ENCODE peak calls at places on chromosomes 4 and X, in eight cellular contexts. W, Y, J, E, L, C, R and K are unnamed samples.

GRCh38 chrX:51461053-51462050 is 35.0 kb downstream of the NUDT11 start:
- DNase-seq in W (no peak), Y (peak), J (no peak), E (no peak), L (no peak), C (peak), R (peak), K (no peak)

GRCh38 chrX:124015721-124016120 is 54.2 kb downstream of the STAG2 start:
- DNase-seq in W (no peak), Y (no peak), J (no peak), E (no peak), L (no peak), C (no peak), R (no peak), K (no peak)

GRCh38 chrX:135432453-135432852 is 10.7 kb downstream of the SMIM10L2A start:
- DNase-seq in W (no peak), Y (no peak), J (no peak), E (no peak), L (no peak), C (no peak), R (no peak), K (no peak)

GRCh38 chr4:89619230-89619962 is 217.6 kb downstream of the SNCA start:
- DNase-seq in W (no peak), Y (no peak), J (no peak), E (no peak), L (no peak), C (peak), R (no peak), K (no peak)

GRCh38 chrX:115571712-115572111 is 10.7 kb downstream of the PLS3 start:
- DNase-seq in W (no peak), Y (no peak), J (no peak), E (no peak), L (no peak), C (no peak), R (no peak), K (no peak)

GRCh38 chr4:172125438-172125837 is 312.2 kb downstream of the GALNTL6 start:
- DNase-seq in W (no peak), Y (no peak), J (no peak), E (no peak), L (no peak), C (no peak), R (no peak), K (no peak)

GRCh38 chrX:68999351-68999750 is 165.9 kb downstream of the PJA1 start:
- DNase-seq in W (no peak), Y (no peak), J (no peak), E (no peak), L (peak), C (no peak), R (no peak), K (no peak)

GRCh38 chrX:11954196-11954595 is 184.1 kb upstream of the FRMPD4 start:
- DNase-seq in W (no peak), Y (no peak), J (no peak), E (no peak), L (no peak), C (no peak), R (no peak), K (no peak)

GRCh38 chr4:174749091-174749490 is 80.0 kb downstream of the GLRA3 start:
- DNase-seq in W (no peak), Y (no peak), J (no peak), E (no peak), L (no peak), C (peak), R (no peak), K (no peak)

GRCh38 chr4:83890231-83890630 is 354.3 kb downstream of the GPAT3 start:
- DNase-seq in W (no peak), Y (no peak), J (no peak), E (no peak), L (no peak), C (peak), R (no peak), K (no peak)

GRCh38 chrX:148958896-148959295 is 458.5 kb downstream of the AFF2 start:
- DNase-seq in W (no peak), Y (no peak), J (no peak), E (no peak), L (no peak), C (no peak), R (no peak), K (no peak)

GRCh38 chr4:88320780-88321373 is 36.5 kb upstream of the PPM1K start:
- DNase-seq in W (peak), Y (peak), J (peak), E (no peak), L (peak), C (peak), R (peak), K (no peak)

GRCh38 chrX:143648705-143649104 is 12.8 kb upstream of the SLITRK4 start:
- DNase-seq in W (no peak), Y (no peak), J (no peak), E (no peak), L (peak), C (no peak), R (no peak), K (no peak)

GRCh38 chrX:121169099-121170035 is 122.0 kb downstream of the GLUD2 start:
- DNase-seq in W (no peak), Y (no peak), J (no peak), E (no peak), L (no peak), C (no peak), R (no peak), K (no peak)

GRCh38 chr4:2560167-2560566 is 23.7 kb downstream of the FAM193A start:
- DNase-seq in W (no peak), Y (no peak), J (no peak), E (no peak), L (no peak), C (no peak), R (no peak), K (no peak)

GRCh38 chrX:132231587-132231986 is 12.3 kb upstream of the RAP2C start:
- DNase-seq in W (no peak), Y (no peak), J (no peak), E (no peak), L (no peak), C (no peak), R (no peak), K (no peak)

GRCh38 chrX:111465664-111466063 is 45.8 kb upstream of the SERTM2 start:
- DNase-seq in W (no peak), Y (no peak), J (no peak), E (no peak), L (no peak), C (no peak), R (no peak), K (no peak)

GRCh38 chr4:9988349-9988748 is 32.9 kb downstream of the SLC2A9 start:
- DNase-seq in W (no peak), Y (no peak), J (no peak), E (no peak), L (no peak), C (peak), R (no peak), K (no peak)

GRCh38 chr4:163554870-163555465 is 60.5 kb downstream of the TMA16 start:
- DNase-seq in W (no peak), Y (no peak), J (no peak), E (no peak), L (no peak), C (peak), R (peak), K (no peak)

GRCh38 chr4:163558539-163559044 is 64.1 kb downstream of the TMA16 start:
- DNase-seq in W (no peak), Y (no peak), J (no peak), E (no peak), L (no peak), C (no peak), R (peak), K (no peak)

GRCh38 chr4:163556650-163557391 is 62.3 kb downstream of the TMA16 start:
- DNase-seq in W (no peak), Y (no peak), J (no peak), E (no peak), L (no peak), C (no peak), R (no peak), K (no peak)

GRCh38 chr4:163553146-163553545 is 58.7 kb downstream of the TMA16 start:
- DNase-seq in W (no peak), Y (no peak), J (no peak), E (no peak), L (no peak), C (no peak), R (no peak), K (no peak)

GRCh38 chr4:163556169-163556568 is 61.7 kb downstream of the TMA16 start:
- DNase-seq in W (no peak), Y (no peak), J (no peak), E (no peak), L (no peak), C (peak), R (peak), K (no peak)
- TF ChIP-seq CTCF in W (no peak), Y (no peak), J (no peak), E (no peak), L (peak), C (peak), R (no peak), K (no peak)

DNA sequence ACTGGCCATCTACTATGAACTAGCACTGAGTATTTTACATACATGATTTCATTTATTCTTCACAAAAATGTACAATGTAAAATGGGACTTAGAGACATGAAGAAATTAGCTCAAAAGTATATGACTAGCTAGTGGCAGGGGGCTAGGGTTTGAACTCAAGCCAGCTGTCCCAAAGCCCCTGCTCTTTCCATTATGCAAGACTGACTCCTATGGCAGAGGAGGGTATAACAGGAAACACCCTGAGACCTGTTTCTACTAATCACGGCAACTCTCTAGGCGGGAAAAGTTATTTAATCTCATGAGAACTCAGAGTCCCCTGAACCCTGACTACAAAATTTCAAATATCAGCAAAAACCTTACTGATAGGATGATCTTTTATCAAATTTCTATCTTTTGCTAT is 150.6 kb downstream of the PRDM5 start:
- DNase-seq in W (no peak), Y (no peak), J (no peak), E (no peak), L (peak), C (no peak), R (no peak), K (no peak)
- TF ChIP-seq CTCF in W (no peak), Y (no peak), J (no peak), E (no peak), L (peak), C (no peak), R (no peak), K (no peak)

GRCh38 chr4:126977306-126977705 is 655.5 kb upstream of the INTU start:
- DNase-seq in W (peak), Y (no peak), J (no peak), E (no peak), L (peak), C (peak), R (peak), K (no peak)
- TF ChIP-seq CTCF in W (no peak), Y (no peak), J (no peak), E (no peak), L (no peak), C (no peak), R (no peak), K (no peak)

GRCh38 chr4:164748375-164748774 is 5.6 kb upstream of the SMIM31 start:
- DNase-seq in W (no peak), Y (no peak), J (no peak), E (no peak), L (no peak), C (peak), R (peak), K (no peak)
- TF ChIP-seq CTCF in W (peak), Y (peak), J (peak), E (peak), L (peak), C (peak), R (peak), K (peak)

GRCh38 chrX:370244-370962 is 16.3 kb downstream of the PPP2R3B start:
- DNase-seq in W (peak), Y (no peak), J (no peak), E (no peak), L (peak), C (no peak), R (no peak), K (no peak)
- TF ChIP-seq CTCF in W (peak), Y (no peak), J (no peak), E (no peak), L (peak), C (no peak), R (no peak), K (no peak)

DNA sequence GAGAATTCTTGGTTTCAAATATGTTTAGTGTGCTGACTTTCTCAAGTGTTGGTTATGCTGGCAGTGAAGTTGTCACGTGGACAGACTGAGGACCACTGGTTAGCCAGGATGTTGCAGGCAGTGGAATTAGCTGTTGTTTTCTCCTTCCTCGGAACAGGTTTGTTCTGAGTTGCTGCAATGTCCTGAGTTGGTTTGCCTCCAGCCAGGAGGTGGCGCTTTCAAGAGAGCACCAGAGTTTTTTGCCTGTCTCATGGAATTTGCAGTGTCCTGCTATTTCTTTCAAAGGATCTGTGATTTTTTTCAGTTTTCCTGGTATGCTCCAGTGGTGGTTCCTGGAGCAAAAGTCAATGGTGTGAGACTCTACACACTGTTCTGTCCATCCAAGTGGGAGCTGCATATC is 158.1 kb upstream of the CXorf66 start:
- DNase-seq in W (no peak), Y (peak), J (no peak), E (no peak), L (peak), C (peak), R (no peak), K (no peak)
- TF ChIP-seq CTCF in W (no peak), Y (no peak), J (no peak), E (no peak), L (peak), C (peak), R (no peak), K (no peak)

DNA sequence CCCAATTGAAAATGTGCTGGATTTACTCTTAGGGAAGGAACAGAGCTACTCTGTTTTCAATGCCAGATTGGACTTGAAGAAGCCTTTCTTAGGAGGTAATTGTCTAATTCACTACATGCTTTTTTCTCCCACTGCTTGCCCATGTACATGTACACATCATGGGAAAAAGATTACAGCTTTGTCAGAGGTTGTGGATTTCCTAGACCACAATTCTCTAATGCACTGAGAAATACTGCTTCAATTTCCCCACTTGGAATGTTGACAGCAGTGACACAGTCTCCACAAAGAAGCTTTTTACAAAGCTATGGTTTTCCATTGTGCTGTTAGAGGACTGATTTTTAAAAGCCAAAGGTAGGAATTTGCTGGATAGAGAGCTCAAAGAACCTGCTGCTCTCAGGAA is 19.5 kb downstream of the ZAR1 start:
- DNase-seq in W (no peak), Y (no peak), J (no peak), E (no peak), L (no peak), C (no peak), R (no peak), K (no peak)
- TF ChIP-seq CTCF in W (no peak), Y (no peak), J (no peak), E (no peak), L (no peak), C (no peak), R (no peak), K (no peak)

GRCh38 chr4:149999485-150000074 is 78.7 kb upstream of the DCLK2 start:
- DNase-seq in W (no peak), Y (peak), J (peak), E (no peak), L (peak), C (peak), R (peak), K (peak)
- TF ChIP-seq CTCF in W (peak), Y (peak), J (peak), E (peak), L (peak), C (peak), R (peak), K (peak)